ENCODE peak calls at places on chromosomes 4 and X, in five cellular contexts. Y is dorsolateral prefrontal cortex, J is BJ, C is NB4, N is tibial nerve. R is an unnamed sample.

GRCh38 chr4:78862314-78862737 is 76.9 kb downstream of the PAQR3 start:
- DNase-seq in Y (no peak), J (no peak), C (no peak), N (no peak), R (no peak)

GRCh38 chr4:182126096-182126495 is 117.1 kb upstream of the TENM3 start:
- DNase-seq in Y (no peak), J (no peak), C (no peak), N (no peak), R (no peak)

GRCh38 chrX:74613350-74614192 is 853 bp downstream of the RLIM start:
- DNase-seq in Y (no peak), J (no peak), C (peak), N (no peak), R (no peak)

GRCh38 chr4:168999836-169000235 is 10.2 kb downstream of the CBR4 start:
- DNase-seq in Y (no peak), J (no peak), C (no peak), N (no peak), R (no peak)

GRCh38 chr4:37388672-37389368 is 144.3 kb downstream of the NWD2 start:
- DNase-seq in Y (no peak), J (no peak), C (peak), N (no peak), R (no peak)

GRCh38 chr4:54879576-54879975 is 221.8 kb downstream of the KIT start:
- DNase-seq in Y (no peak), J (no peak), C (no peak), N (no peak), R (no peak)

GRCh38 chr4:48109413-48110263 is 24.4 kb downstream of the TXK start:
- DNase-seq in Y (no peak), J (no peak), C (peak), N (no peak), R (peak)

GRCh38 chr4:138958519-138958918 is 57.1 kb upstream of the NOCT start:
- DNase-seq in Y (no peak), J (no peak), C (peak), N (no peak), R (no peak)

GRCh38 chr4:159776915-159777314 is 674.0 kb downstream of the RAPGEF2 start:
- DNase-seq in Y (no peak), J (no peak), C (no peak), N (no peak), R (no peak)

GRCh38 chrX:112147206-112147605 is 64.6 kb upstream of the TRPC5 start:
- DNase-seq in Y (peak), J (no peak), C (peak), N (no peak), R (no peak)

GRCh38 chrX:118839334-118839958 is 15.8 kb downstream of the ZCCHC12 start:
- DNase-seq in Y (peak), J (no peak), C (peak), N (peak), R (no peak)

GRCh38 chr4:168541608-168541953 is 44.7 kb downstream of the PALLD start:
- DNase-seq in Y (no peak), J (no peak), C (no peak), N (no peak), R (no peak)

GRCh38 chr4:109879081-109879480 is 31.2 kb downstream of the LRIT3 start:
- DNase-seq in Y (no peak), J (no peak), C (no peak), N (no peak), R (no peak)

GRCh38 chr4:175246941-175247340 is 328.8 kb downstream of the ADAM29 start:
- DNase-seq in Y (no peak), J (no peak), C (no peak), N (no peak), R (no peak)

GRCh38 chr4:105462610-105463009 is 11.3 kb downstream of the PPA2 start:
- DNase-seq in Y (no peak), J (no peak), C (peak), N (no peak), R (no peak)

GRCh38 chr4:26163425-26164362 is 157.1 kb upstream of the RBPJ start:
- DNase-seq in Y (no peak), J (no peak), C (no peak), N (no peak), R (no peak)

GRCh38 chr4:176492648-176493302 is 173.0 kb downstream of the SPCS3 start:
- DNase-seq in Y (no peak), J (no peak), C (no peak), N (no peak), R (peak)

GRCh38 chrX:26253526-26253925 is 37.6 kb downstream of the MAGEB5 start:
- DNase-seq in Y (no peak), J (no peak), C (no peak), N (no peak), R (no peak)
- TF ChIP-seq CTCF in Y (no peak), J (no peak), C (no peak), N (no peak), R (no peak)

DNA sequence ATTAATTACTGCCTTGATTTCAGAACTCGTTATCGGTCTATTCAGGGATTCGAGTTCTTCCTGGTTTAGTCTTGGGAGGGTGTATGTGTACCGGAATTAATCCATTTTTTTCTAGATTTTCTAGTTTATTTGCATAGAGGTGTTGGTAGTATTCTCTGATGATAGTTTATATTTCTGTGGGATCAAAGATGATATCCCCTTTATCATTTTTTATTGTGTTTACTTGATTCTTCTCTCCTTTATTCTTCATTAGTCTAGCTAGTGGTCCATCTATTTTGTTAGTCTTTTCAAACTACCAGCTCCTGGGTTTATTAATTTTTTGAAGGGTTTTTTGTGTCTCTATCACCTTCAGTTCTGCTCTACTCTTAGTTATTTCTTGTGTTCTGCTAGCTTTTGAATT is 32.1 kb downstream of the CDX4 start:
- DNase-seq in Y (no peak), J (no peak), C (no peak), N (no peak), R (no peak)
- H3K4me3 ChIP-seq in Y (no peak), J (no peak), C (no peak), N (no peak), R (no peak)

GRCh38 chr4:84634961-84635360 is 52.0 kb downstream of the CDS1 start:
- DNase-seq in Y (no peak), J (no peak), C (no peak), N (no peak), R (no peak)
- TF ChIP-seq CTCF in Y (no peak), J (no peak), C (no peak), N (no peak), R (no peak)

GRCh38 chr4:16896871-16897270 is 1.6 kb downstream of the LDB2 start:
- DNase-seq in Y (no peak), J (no peak), C (no peak), N (no peak), R (no peak)
- H3K4me3 ChIP-seq in Y (peak), J (peak), C (no peak), N (peak), R (no peak)

DNA sequence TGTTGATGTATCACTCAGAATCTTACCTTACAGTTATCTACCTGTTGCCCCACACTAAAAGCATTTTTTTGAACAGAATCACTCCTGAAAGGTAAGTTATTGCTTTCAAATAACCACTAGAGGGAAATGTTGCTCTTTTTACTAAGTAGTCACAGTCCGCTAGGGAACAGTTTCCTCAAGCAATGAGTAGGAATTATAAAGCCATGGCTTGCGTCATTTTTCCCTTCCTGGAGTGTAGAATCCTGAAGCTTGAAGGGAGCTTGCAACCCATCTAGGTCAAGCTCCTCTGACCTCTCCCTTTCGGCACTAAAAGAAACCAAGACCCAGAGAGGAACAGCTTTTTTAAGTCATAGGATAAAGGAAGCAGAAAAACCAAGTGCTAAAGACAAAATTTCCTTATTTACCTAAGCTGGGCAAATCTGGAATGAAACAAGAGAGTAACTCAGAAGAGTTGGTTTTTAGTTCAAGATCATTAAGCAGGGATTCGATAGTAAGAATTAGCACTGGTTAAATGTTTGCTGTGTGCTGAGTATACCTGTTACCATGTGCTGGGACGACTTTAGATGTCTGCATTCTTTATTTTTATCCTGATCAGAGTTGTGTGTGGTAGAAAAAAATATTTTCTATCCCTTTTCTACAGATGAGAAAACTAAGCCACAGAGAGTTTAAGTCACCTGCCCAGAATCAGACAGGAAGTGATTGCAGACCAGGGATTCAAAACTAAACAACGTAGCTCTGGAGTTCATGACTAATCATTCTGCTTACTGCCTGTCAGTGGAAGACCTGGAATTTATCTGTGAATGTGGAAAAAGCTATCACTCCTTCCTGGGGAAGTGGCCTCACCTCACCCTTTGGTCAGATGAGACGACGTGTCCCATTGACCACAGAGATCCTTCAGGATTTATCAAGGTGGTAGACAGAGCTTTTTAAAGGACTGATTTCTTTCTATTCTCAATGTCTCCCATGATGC is 631.5 kb downstream of the RAB28 start:
- DNase-seq in Y (no peak), J (peak), C (peak), N (no peak), R (peak)
- TF ChIP-seq CTCF in Y (peak), J (peak), C (no peak), N (peak), R (peak)

GRCh38 chrX:13470680-13470967 is 98.8 kb upstream of the EGFL6 start:
- DNase-seq in Y (no peak), J (no peak), C (no peak), N (no peak), R (no peak)

GRCh38 chrX:13473666-13474516 is 95.5 kb upstream of the EGFL6 start:
- DNase-seq in Y (no peak), J (peak), C (no peak), N (no peak), R (no peak)

GRCh38 chrX:13471269-13471668 is 98.1 kb upstream of the EGFL6 start:
- DNase-seq in Y (no peak), J (no peak), C (no peak), N (no peak), R (no peak)

GRCh38 chrX:13469963-13470679 is 99.3 kb upstream of the EGFL6 start:
- DNase-seq in Y (no peak), J (peak), C (no peak), N (no peak), R (peak)

GRCh38 chrX:13472975-13473665 is 96.3 kb upstream of the EGFL6 start:
- DNase-seq in Y (no peak), J (no peak), C (no peak), N (no peak), R (no peak)
- H3K4me3 ChIP-seq in Y (no peak), J (no peak), C (no peak), N (no peak), R (no peak)

R was measured in kidney epithelial cell.